ENCODE peak calls at places on chromosomes 12 and 14, in ten cellular contexts. One of them, this sample, is unnamed.

GRCh38 chr12:19288603-19289244 is 150.6 kb upstream of the AEBP2 start:
- DNase-seq in stomach: no peak
- DNase-seq in GM13976: peak
- DNase-seq in AG10803: peak
- DNase-seq in H9: no peak
- DNase-seq in A549: peak
- DNase-seq in PC-9: peak
- DNase-seq in K562: peak
- DNase-seq in uterus: no peak
- DNase-seq in PC-3: peak
- DNase-seq in this sample: no peak

GRCh38 chr12:46473634-46474201 is 101.1 kb upstream of the SLC38A2 start:
- DNase-seq in stomach: peak
- DNase-seq in GM13976: peak
- DNase-seq in AG10803: peak
- DNase-seq in H9: no peak
- DNase-seq in A549: peak
- DNase-seq in PC-9: peak
- DNase-seq in K562: no peak
- DNase-seq in uterus: peak
- DNase-seq in PC-3: peak
- DNase-seq in this sample: peak

GRCh38 chr14:42214981-42215491 is 608.4 kb downstream of the LRFN5 start:
- DNase-seq in stomach: no peak
- DNase-seq in GM13976: no peak
- DNase-seq in AG10803: peak
- DNase-seq in H9: no peak
- DNase-seq in A549: peak
- DNase-seq in PC-9: peak
- DNase-seq in K562: no peak
- DNase-seq in uterus: no peak
- DNase-seq in PC-3: peak
- DNase-seq in this sample: peak

GRCh38 chr14:67971627-67972625 is 152.3 kb downstream of the RAD51B start:
- DNase-seq in stomach: no peak
- DNase-seq in GM13976: no peak
- DNase-seq in AG10803: no peak
- DNase-seq in H9: no peak
- DNase-seq in A549: peak
- DNase-seq in PC-9: no peak
- DNase-seq in K562: no peak
- DNase-seq in uterus: no peak
- DNase-seq in PC-3: peak
- DNase-seq in this sample: no peak

GRCh38 chr14:50395448-50395847 is 1.2 kb downstream of the CDKL1 start:
- DNase-seq in stomach: no peak
- DNase-seq in GM13976: no peak
- DNase-seq in AG10803: peak
- DNase-seq in H9: no peak
- DNase-seq in A549: no peak
- DNase-seq in PC-9: no peak
- DNase-seq in K562: no peak
- DNase-seq in uterus: peak
- DNase-seq in PC-3: peak
- DNase-seq in this sample: no peak

GRCh38 chr14:61555056-61555838 is 140.1 kb upstream of the HIF1A start:
- DNase-seq in stomach: no peak
- DNase-seq in GM13976: no peak
- DNase-seq in AG10803: peak
- DNase-seq in H9: no peak
- DNase-seq in A549: no peak
- DNase-seq in PC-9: no peak
- DNase-seq in K562: no peak
- DNase-seq in uterus: no peak
- DNase-seq in PC-3: peak
- DNase-seq in this sample: no peak

GRCh38 chr12:66708704-66709443 is 30.0 kb upstream of the GRIP1 start:
- DNase-seq in stomach: no peak
- DNase-seq in GM13976: no peak
- DNase-seq in AG10803: peak
- DNase-seq in H9: no peak
- DNase-seq in A549: no peak
- DNase-seq in PC-9: no peak
- DNase-seq in K562: no peak
- DNase-seq in uterus: no peak
- DNase-seq in PC-3: peak
- DNase-seq in this sample: no peak

GRCh38 chr14:76936483-76936882 is 92.0 kb downstream of the IRF2BPL start:
- DNase-seq in stomach: no peak
- DNase-seq in GM13976: no peak
- DNase-seq in AG10803: peak
- DNase-seq in H9: no peak
- DNase-seq in A549: no peak
- DNase-seq in PC-9: no peak
- DNase-seq in K562: no peak
- DNase-seq in uterus: peak
- DNase-seq in PC-3: no peak
- DNase-seq in this sample: no peak

DNA sequence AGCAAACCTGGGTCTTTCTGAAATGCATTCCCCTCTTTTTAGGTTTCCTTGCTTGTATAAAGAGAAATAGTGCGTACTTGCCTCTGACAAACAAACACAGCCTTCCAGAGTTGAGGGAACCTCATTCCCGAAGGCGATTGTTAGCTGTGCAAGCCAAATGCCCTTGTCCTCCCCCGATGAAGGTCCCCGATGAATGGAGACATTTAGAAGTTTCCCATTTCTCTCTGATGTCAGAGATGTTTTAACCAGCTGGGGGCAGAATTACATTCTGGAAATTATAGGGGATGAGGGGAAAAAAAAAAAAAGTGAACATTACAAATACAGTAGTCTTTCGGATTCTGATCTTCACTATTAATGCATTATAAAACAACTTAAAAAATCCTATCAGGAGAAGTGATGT is 366.8 kb downstream of the VRK1 start:
- DNase-seq in stomach: no peak
- DNase-seq in GM13976: no peak
- DNase-seq in AG10803: no peak
- DNase-seq in H9: no peak
- DNase-seq in A549: no peak
- DNase-seq in PC-9: no peak
- DNase-seq in K562: no peak
- DNase-seq in uterus: no peak
- DNase-seq in PC-3: peak
- DNase-seq in this sample: no peak
- TF ChIP-seq CTCF in stomach: no peak
- TF ChIP-seq CTCF in GM13976: no peak
- TF ChIP-seq CTCF in AG10803: peak
- TF ChIP-seq CTCF in H9: no peak
- TF ChIP-seq CTCF in A549: peak
- TF ChIP-seq CTCF in PC-9: no peak
- TF ChIP-seq CTCF in K562: no peak
- TF ChIP-seq CTCF in uterus: no peak
- TF ChIP-seq CTCF in PC-3: peak
- TF ChIP-seq CTCF in this sample: no peak

DNA sequence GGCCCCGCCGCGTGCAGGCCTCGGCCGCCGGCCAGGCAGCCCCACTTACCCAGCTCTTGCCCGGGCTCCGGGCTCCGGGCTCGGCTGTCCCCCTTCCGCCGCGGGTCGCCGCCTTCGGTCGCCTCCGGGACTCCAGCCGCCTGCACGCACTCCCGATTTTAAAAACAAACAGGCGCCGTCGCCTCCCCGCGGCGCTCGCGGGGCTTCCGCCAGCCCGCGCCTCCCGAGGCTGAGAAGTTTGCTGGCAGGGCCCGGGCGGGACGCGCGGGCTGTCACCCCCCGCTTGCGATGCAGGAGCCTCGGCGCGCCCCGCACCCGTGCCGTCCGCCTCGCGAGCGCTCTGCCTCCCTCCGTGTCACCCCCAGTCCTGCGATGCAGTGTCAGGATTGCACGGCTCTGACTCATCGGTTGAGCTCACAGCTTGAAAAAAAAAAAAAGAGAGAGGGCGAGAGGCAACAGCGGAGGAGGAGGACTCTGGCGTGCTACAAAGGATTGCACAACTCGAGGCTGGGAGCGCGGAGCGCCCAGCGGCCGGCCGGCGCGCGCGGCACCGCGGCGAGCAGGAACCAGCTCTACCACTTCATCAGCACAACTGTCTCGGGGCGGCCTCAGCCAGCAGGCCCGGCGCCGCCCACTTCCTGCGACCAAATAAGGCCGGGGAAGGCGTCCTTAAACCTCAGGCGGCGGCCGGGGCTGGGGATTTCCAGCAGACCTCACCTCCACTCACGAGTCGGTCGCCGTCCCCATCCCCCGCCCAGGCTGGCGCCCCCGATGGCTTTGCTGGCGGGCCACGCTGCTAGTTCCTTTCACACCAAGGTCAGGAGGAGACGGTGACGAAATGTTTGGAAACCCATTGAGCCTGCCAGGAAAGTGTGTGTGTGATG is 45.8 kb upstream of the PNMA1 start:
- DNase-seq in stomach: peak
- DNase-seq in GM13976: peak
- DNase-seq in AG10803: peak
- DNase-seq in H9: peak
- DNase-seq in A549: peak
- DNase-seq in PC-9: peak
- DNase-seq in K562: peak
- DNase-seq in uterus: peak
- DNase-seq in PC-3: peak
- DNase-seq in this sample: peak
- TF ChIP-seq CTCF in stomach: no peak
- TF ChIP-seq CTCF in GM13976: no peak
- TF ChIP-seq CTCF in AG10803: peak
- TF ChIP-seq CTCF in H9: no peak
- TF ChIP-seq CTCF in A549: no peak
- TF ChIP-seq CTCF in PC-9: no peak
- TF ChIP-seq CTCF in K562: no peak
- TF ChIP-seq CTCF in uterus: no peak
- TF ChIP-seq CTCF in PC-3: no peak
- TF ChIP-seq CTCF in this sample: no peak

GRCh38 chr14:105250986-105251385 is 2.7 kb downstream of the BTBD6 start:
- DNase-seq in stomach: no peak
- DNase-seq in GM13976: no peak
- DNase-seq in AG10803: no peak
- DNase-seq in H9: no peak
- DNase-seq in A549: no peak
- DNase-seq in PC-9: no peak
- DNase-seq in K562: no peak
- DNase-seq in uterus: no peak
- DNase-seq in PC-3: no peak
- DNase-seq in this sample: no peak

GRCh38 chr14:105247715-105248367 is 492 bp upstream of the BTBD6 start:
- DNase-seq in stomach: no peak
- DNase-seq in GM13976: no peak
- DNase-seq in AG10803: peak
- DNase-seq in H9: no peak
- DNase-seq in A549: no peak
- DNase-seq in PC-9: peak
- DNase-seq in K562: no peak
- DNase-seq in uterus: no peak
- DNase-seq in PC-3: no peak
- DNase-seq in this sample: no peak

GRCh38 chr14:105248368-105249174 is at the start of gene BTBD6:
- DNase-seq in stomach: peak
- DNase-seq in GM13976: peak
- DNase-seq in AG10803: peak
- DNase-seq in H9: peak
- DNase-seq in A549: peak
- DNase-seq in PC-9: no peak
- DNase-seq in K562: no peak
- DNase-seq in uterus: peak
- DNase-seq in PC-3: peak
- DNase-seq in this sample: peak

GRCh38 chr14:105250008-105250366 is 1.7 kb downstream of the BTBD6 start:
- DNase-seq in stomach: no peak
- DNase-seq in GM13976: no peak
- DNase-seq in AG10803: no peak
- DNase-seq in H9: peak
- DNase-seq in A549: no peak
- DNase-seq in PC-9: no peak
- DNase-seq in K562: no peak
- DNase-seq in uterus: no peak
- DNase-seq in PC-3: no peak
- DNase-seq in this sample: no peak

GRCh38 chr14:105249175-105250007 is 1.1 kb downstream of the BTBD6 start:
- DNase-seq in stomach: peak
- DNase-seq in GM13976: no peak
- DNase-seq in AG10803: peak
- DNase-seq in H9: peak
- DNase-seq in A549: peak
- DNase-seq in PC-9: no peak
- DNase-seq in K562: no peak
- DNase-seq in uterus: no peak
- DNase-seq in PC-3: peak
- DNase-seq in this sample: no peak
- TF ChIP-seq CTCF in stomach: no peak
- TF ChIP-seq CTCF in GM13976: no peak
- TF ChIP-seq CTCF in AG10803: no peak
- TF ChIP-seq CTCF in H9: no peak
- TF ChIP-seq CTCF in A549: no peak
- TF ChIP-seq CTCF in PC-9: no peak
- TF ChIP-seq CTCF in K562: no peak
- TF ChIP-seq CTCF in uterus: no peak
- TF ChIP-seq CTCF in PC-3: no peak
- TF ChIP-seq CTCF in this sample: no peak

GRCh38 chr14:24309538-24310386 is at the start of gene LTB4R2:
- DNase-seq in stomach: no peak
- DNase-seq in GM13976: no peak
- DNase-seq in AG10803: no peak
- DNase-seq in H9: no peak
- DNase-seq in A549: no peak
- DNase-seq in PC-9: no peak
- DNase-seq in K562: no peak
- DNase-seq in uterus: no peak
- DNase-seq in PC-3: no peak
- DNase-seq in this sample: no peak

GRCh38 chr14:24311837-24312615 is 724 bp downstream of the LTB4R start:
- DNase-seq in stomach: no peak
- DNase-seq in GM13976: no peak
- DNase-seq in AG10803: peak
- DNase-seq in H9: no peak
- DNase-seq in A549: no peak
- DNase-seq in PC-9: no peak
- DNase-seq in K562: no peak
- DNase-seq in uterus: no peak
- DNase-seq in PC-3: no peak
- DNase-seq in this sample: no peak

GRCh38 chr14:24312736-24313507 is 1.6 kb downstream of the LTB4R start:
- DNase-seq in stomach: no peak
- DNase-seq in GM13976: no peak
- DNase-seq in AG10803: no peak
- DNase-seq in H9: no peak
- DNase-seq in A549: no peak
- DNase-seq in PC-9: no peak
- DNase-seq in K562: no peak
- DNase-seq in uterus: no peak
- DNase-seq in PC-3: no peak
- DNase-seq in this sample: no peak

GRCh38 chr14:24310387-24310665 is 386 bp downstream of the LTB4R2 start:
- DNase-seq in stomach: no peak
- DNase-seq in GM13976: no peak
- DNase-seq in AG10803: no peak
- DNase-seq in H9: no peak
- DNase-seq in A549: no peak
- DNase-seq in PC-9: no peak
- DNase-seq in K562: no peak
- DNase-seq in uterus: no peak
- DNase-seq in PC-3: no peak
- DNase-seq in this sample: no peak

DNA sequence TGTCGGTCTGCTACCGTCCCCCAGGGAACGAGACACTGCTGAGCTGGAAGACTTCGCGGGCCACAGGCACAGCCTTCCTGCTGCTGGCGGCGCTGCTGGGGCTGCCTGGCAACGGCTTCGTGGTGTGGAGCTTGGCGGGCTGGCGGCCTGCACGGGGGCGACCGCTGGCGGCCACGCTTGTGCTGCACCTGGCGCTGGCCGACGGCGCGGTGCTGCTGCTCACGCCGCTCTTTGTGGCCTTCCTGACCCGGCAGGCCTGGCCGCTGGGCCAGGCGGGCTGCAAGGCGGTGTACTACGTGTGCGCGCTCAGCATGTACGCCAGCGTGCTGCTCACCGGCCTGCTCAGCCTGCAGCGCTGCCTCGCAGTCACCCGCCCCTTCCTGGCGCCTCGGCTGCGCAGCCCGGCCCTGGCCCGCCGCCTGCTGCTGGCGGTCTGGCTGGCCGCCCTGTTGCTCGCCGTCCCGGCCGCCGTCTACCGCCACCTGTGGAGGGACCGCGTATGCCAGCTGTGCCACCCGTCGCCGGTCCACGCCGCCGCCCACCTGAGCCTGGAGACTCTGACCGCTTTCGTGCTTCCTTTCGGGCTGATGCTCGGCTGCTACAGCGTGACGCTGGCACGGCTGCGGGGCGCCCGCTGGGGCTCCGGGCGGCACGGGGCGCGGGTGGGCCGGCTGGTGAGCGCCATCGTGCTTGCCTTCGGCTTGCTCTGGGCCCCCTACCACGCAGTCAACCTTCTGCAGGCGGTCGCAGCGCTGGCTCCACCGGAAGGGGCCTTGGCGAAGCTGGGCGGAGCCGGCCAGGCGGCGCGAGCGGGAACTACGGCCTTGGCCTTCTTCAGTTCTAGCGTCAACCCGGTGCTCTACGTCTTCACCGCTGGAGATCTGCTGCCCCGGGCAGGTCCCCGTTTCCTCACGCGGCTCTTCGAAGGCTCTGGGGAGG is at the start of gene LTB4R:
- DNase-seq in stomach: peak
- DNase-seq in GM13976: peak
- DNase-seq in AG10803: peak
- DNase-seq in H9: no peak
- DNase-seq in A549: no peak
- DNase-seq in PC-9: no peak
- DNase-seq in K562: no peak
- DNase-seq in uterus: peak
- DNase-seq in PC-3: no peak
- DNase-seq in this sample: no peak
- TF ChIP-seq CTCF in stomach: peak
- TF ChIP-seq CTCF in GM13976: peak
- TF ChIP-seq CTCF in AG10803: no peak
- TF ChIP-seq CTCF in H9: no peak
- TF ChIP-seq CTCF in A549: no peak
- TF ChIP-seq CTCF in PC-9: no peak
- TF ChIP-seq CTCF in K562: no peak
- TF ChIP-seq CTCF in uterus: no peak
- TF ChIP-seq CTCF in PC-3: no peak
- TF ChIP-seq CTCF in this sample: peak